ENCODE peak calls at places on chromosomes 3 and 15, in seven cellular contexts. C is tibial artery, V is DMS153, E is GDM1, P is NCI-H2171 treated with DMSO at 0.1 percent for 48 hours, Q is right cardiac atrium, U is KBM-7. I is an unnamed sample.

GRCh38 chr3:136787226-136787793 is 31.6 kb upstream of the SLC35G2 start:
- DNase-seq in P (peak; percentile 8), U (no peak), Q (no peak), E (peak; percentile 10), V (no peak), C (no peak), I (no peak)

GRCh38 chr3:132034097-132034485 is 723 bp downstream of the CPNE4 start:
- DNase-seq in V (no peak), Q (no peak), U (no peak), E (no peak), C (no peak), P (no peak), I (no peak)

GRCh38 chr15:33021806-33022389 is 172.6 kb downstream of the FMN1 start:
- DNase-seq in E (no peak), C (no peak), Q (no peak), U (peak; percentile 33), P (peak; percentile 71), V (no peak), I (no peak)

GRCh38 chr3:70737656-70738309 is 425.3 kb upstream of the MDFIC2 start:
- DNase-seq in Q (no peak), E (peak; percentile 10), U (peak; percentile 3), P (peak; percentile 1), V (peak; percentile 79), C (no peak), I (no peak)

GRCh38 chr3:50388021-50388719 is 28.8 kb upstream of the TMEM115 start:
- DNase-seq in V (no peak), U (peak; percentile 30), E (no peak), P (peak; percentile 29), Q (no peak), C (no peak), I (no peak)

GRCh38 chr3:61688307-61688695 is 126.9 kb downstream of the PTPRG start:
- DNase-seq in U (no peak), E (no peak), C (no peak), V (no peak), Q (no peak), P (no peak), I (no peak)

GRCh38 chr15:80601256-80601655 is 93.9 kb upstream of the ABHD17C start:
- DNase-seq in C (no peak), P (no peak), U (no peak), V (no peak), Q (no peak), E (no peak), I (no peak)

GRCh38 chr3:5769825-5770224 is 582.3 kb downstream of the EDEM1 start:
- DNase-seq in E (no peak), V (no peak), U (no peak), P (no peak), Q (no peak), C (no peak), I (no peak)

GRCh38 chr3:8739757-8740508 is 6.3 kb downstream of the CAV3 start:
- DNase-seq in V (no peak), Q (no peak), U (no peak), P (no peak), C (no peak), E (no peak), I (no peak)

GRCh38 chr3:129023909-129024308 is 22.8 kb downstream of the EFCC1 start:
- DNase-seq in U (peak; percentile 27), V (no peak), Q (no peak), C (no peak), P (peak; percentile 17), E (no peak), I (no peak)

GRCh38 chr3:38722760-38723568 is 73.5 kb upstream of the SCN5A start:
- DNase-seq in P (no peak), U (no peak), Q (no peak), C (no peak), V (no peak), E (no peak), I (no peak)

GRCh38 chr15:39730552-39730951 is 52.1 kb downstream of the FSIP1 start:
- DNase-seq in Q (no peak), P (no peak), C (no peak), E (no peak), U (no peak), V (no peak), I (no peak)

GRCh38 chr3:196979545-196979944 is 10.9 kb upstream of the PIGZ start:
- DNase-seq in C (no peak), E (no peak), V (no peak), U (no peak), P (no peak), Q (no peak), I (no peak)

GRCh38 chr3:143820466-143821221 is 27.6 kb downstream of the SLC9A9 start:
- DNase-seq in C (no peak), E (no peak), U (no peak), V (no peak), P (no peak), Q (no peak), I (no peak)

GRCh38 chr15:39228889-39229288 is 352.0 kb upstream of the THBS1 start:
- DNase-seq in P (no peak), E (no peak), V (no peak), Q (no peak), U (no peak), C (no peak), I (no peak)

GRCh38 chr3:134650431-134651346 is at the start of gene KY:
- DNase-seq in Q (peak; percentile 78), C (no peak), P (peak; percentile 48), U (peak; percentile 65), V (peak; percentile 37), E (no peak), I (no peak)

GRCh38 chr3:126418661-126419131 is 24.0 kb downstream of the CFAP100 start:
- DNase-seq in C (no peak), P (no peak), E (no peak), U (no peak), V (no peak), Q (peak; percentile 46), I (no peak)

GRCh38 chr3:189337672-189338071 is 165.9 kb downstream of the TPRG1 start:
- DNase-seq in E (no peak), Q (no peak), C (no peak), V (no peak), U (no peak), P (no peak), I (no peak)

GRCh38 chr3:15443826-15444524 is 16.6 kb downstream of the EAF1 start:
- DNase-seq in Q (no peak), P (no peak), E (no peak), V (no peak), U (no peak), C (no peak), I (no peak)

GRCh38 chr3:152113992-152114651 is 154.6 kb upstream of the MBNL1 start:
- DNase-seq in E (no peak), V (no peak), Q (no peak), P (no peak), C (no peak), U (no peak), I (no peak)

GRCh38 chr15:97547381-97547780 is 413.1 kb upstream of the ARRDC4 start:
- DNase-seq in P (no peak), E (no peak), V (no peak), U (peak; percentile 33), C (no peak), Q (no peak), I (no peak)

GRCh38 chr3:56200251-56200650 is 268.0 kb downstream of the ERC2 start:
- DNase-seq in E (no peak), Q (no peak), C (no peak), V (no peak), U (no peak), P (no peak), I (no peak)

GRCh38 chr15:58921267-58921666 is 12.2 kb downstream of the SLTM start:
- DNase-seq in E (no peak), C (no peak), V (no peak), U (no peak), Q (no peak), P (no peak), I (no peak)

GRCh38 chr3:42601898-42602581 is 1.6 kb downstream of the NKTR start:
- DNase-seq in V (no peak), Q (no peak), U (peak; percentile 23), C (no peak), P (no peak), E (no peak), I (no peak)

GRCh38 chr3:43346990-43347749 is 60.8 kb downstream of the SNRK start:
- DNase-seq in P (no peak), E (no peak), U (no peak), V (no peak), Q (no peak), C (no peak), I (peak; percentile 19)

GRCh38 chr15:69954726-69955125 is 143.0 kb downstream of the TLE3 start:
- DNase-seq in U (no peak), E (no peak), P (no peak), Q (no peak), V (no peak), C (no peak), I (no peak)

GRCh38 chr3:37945803-37946530 is 44.6 kb upstream of the VILL start:
- DNase-seq in E (no peak), C (no peak), V (no peak), U (peak; percentile 61), P (no peak), Q (peak; percentile 67), I (no peak)

GRCh38 chr3:130755666-130756065 is 9.0 kb upstream of the PIK3R4 start:
- DNase-seq in P (no peak), C (no peak), V (no peak), Q (no peak), U (no peak), E (no peak), I (no peak)

GRCh38 chr3:169822983-169823382 is 10.3 kb upstream of the LRRC34 start:
- DNase-seq in P (no peak), V (peak; percentile 76), U (no peak), Q (no peak), E (no peak), C (no peak), I (no peak)